ENCODE peak calls at places on chromosomes 11 and 22, in seven cellular contexts. C is K562, X is H1, J is colonic mucosa, B is MM.1S, O is fibroblast of lung, A is GM23248. M is an unnamed sample. For H3K4me1, the result is how much of the 10 kb centered on the place peaks cover.

GRCh38 chr11:131033151-131033651 is 116.9 kb upstream of the SNX19 start:
- DNase-seq in O (peak), B (no peak), J (no peak), C (peak), X (no peak), A (peak), M (peak)

GRCh38 chr11:112881461-112881860 is 79.8 kb upstream of the NCAM1 start:
- DNase-seq in X (peak), A (peak), C (peak), B (no peak), O (peak), J (peak), M (peak)

GRCh38 chr11:27392715-27393114 is 29.7 kb upstream of the CCDC34 start:
- DNase-seq in X (no peak), C (peak), J (no peak), B (no peak), A (peak), O (peak), M (no peak)

GRCh38 chr11:6637871-6638270 is 17.7 kb downstream of the DCHS1 start:
- DNase-seq in X (no peak), J (no peak), A (peak), C (no peak), B (no peak), O (peak), M (peak)

GRCh38 chr11:88297320-88298263 is 39.9 kb downstream of the CTSC start:
- DNase-seq in A (no peak), J (no peak), C (no peak), O (no peak), B (no peak), X (no peak), M (no peak)

GRCh38 chr11:126963603-126964353 is 36.8 kb downstream of the KIRREL3 start:
- DNase-seq in C (no peak), A (peak), B (no peak), X (no peak), J (peak), O (no peak), M (no peak)

GRCh38 chr11:120024046-120024445 is 113.9 kb downstream of the TRIM29 start:
- DNase-seq in O (no peak), B (no peak), A (no peak), X (no peak), J (no peak), C (no peak), M (no peak)

GRCh38 chr11:19252394-19253148 is 11.8 kb upstream of the E2F8 start:
- DNase-seq in O (no peak), J (no peak), C (no peak), B (no peak), A (no peak), X (no peak), M (no peak)

GRCh38 chr11:72764503-72764902 is 12.3 kb upstream of the ARAP1 start:
- DNase-seq in C (no peak), J (peak), X (peak), O (no peak), A (no peak), B (no peak), M (no peak)

GRCh38 chr22:50010676-50011446 is 1.7 kb downstream of the IL17REL start:
- DNase-seq in A (no peak), B (no peak), X (no peak), O (no peak), C (no peak), J (no peak), M (no peak)

GRCh38 chr11:120432056-120433018 is 79.2 kb upstream of the GRIK4 start:
- DNase-seq in X (no peak), C (peak), J (peak), B (no peak), A (peak), O (peak), M (no peak)

GRCh38 chr11:120590472-120590871 is 78.9 kb downstream of the GRIK4 start:
- DNase-seq in B (no peak), J (no peak), A (peak), X (no peak), C (peak), O (peak), M (no peak)

GRCh38 chr11:117997436-117998200 is 11.4 kb downstream of the IL10RA start:
- DNase-seq in B (no peak), J (no peak), O (no peak), C (no peak), X (no peak), A (no peak), M (no peak)

GRCh38 chr11:107385361-107385982 is 72.2 kb downstream of the CWF19L2 start:
- DNase-seq in X (no peak), O (no peak), J (no peak), B (no peak), A (peak), C (no peak), M (no peak)

GRCh38 chr22:28574159-28574788 is 105.4 kb downstream of the TTC28 start:
- DNase-seq in B (no peak), C (no peak), A (no peak), O (no peak), X (no peak), J (no peak), M (no peak)

GRCh38 chr11:58503361-58503856 is 4.5 kb downstream of the OR5B21 start:
- DNase-seq in C (no peak), O (no peak), J (no peak), B (peak), A (no peak), X (no peak), M (no peak)

GRCh38 chr11:85823816-85824215 is 12.9 kb upstream of the SYTL2 start:
- DNase-seq in X (no peak), B (peak), A (no peak), J (no peak), O (peak), C (no peak), M (no peak)

GRCh38 chr22:49619301-49619700 is 208.4 kb downstream of the BRD1 start:
- DNase-seq in O (no peak), B (no peak), A (no peak), X (no peak), J (no peak), C (no peak), M (no peak)

GRCh38 chr22:47095395-47096122 is 333.1 kb downstream of the TBC1D22A start:
- DNase-seq in O (peak), C (no peak), X (no peak), B (no peak), J (no peak), A (no peak), M (no peak)

GRCh38 chr22:47091921-47092700 is 329.7 kb downstream of the TBC1D22A start:
- DNase-seq in J (no peak), C (no peak), A (no peak), X (no peak), B (no peak), O (no peak), M (no peak)

GRCh38 chr22:47094861-47095330 is 332.4 kb downstream of the TBC1D22A start:
- DNase-seq in A (peak), J (no peak), O (peak), X (no peak), C (no peak), B (no peak), M (no peak)

GRCh38 chr22:47092896-47093311 is 330.5 kb downstream of the TBC1D22A start:
- DNase-seq in A (peak), J (no peak), B (no peak), O (peak), C (no peak), X (no peak), M (no peak)

GRCh38 chr22:47093720-47094119 is 331.3 kb downstream of the TBC1D22A start:
- DNase-seq in C (no peak), O (no peak), J (no peak), A (no peak), B (no peak), X (no peak), M (no peak)
- H3K9ac ChIP-seq in C (no peak), O (no peak), J (no peak), A (no peak), B (no peak), X (no peak), M (no peak)

DNA sequence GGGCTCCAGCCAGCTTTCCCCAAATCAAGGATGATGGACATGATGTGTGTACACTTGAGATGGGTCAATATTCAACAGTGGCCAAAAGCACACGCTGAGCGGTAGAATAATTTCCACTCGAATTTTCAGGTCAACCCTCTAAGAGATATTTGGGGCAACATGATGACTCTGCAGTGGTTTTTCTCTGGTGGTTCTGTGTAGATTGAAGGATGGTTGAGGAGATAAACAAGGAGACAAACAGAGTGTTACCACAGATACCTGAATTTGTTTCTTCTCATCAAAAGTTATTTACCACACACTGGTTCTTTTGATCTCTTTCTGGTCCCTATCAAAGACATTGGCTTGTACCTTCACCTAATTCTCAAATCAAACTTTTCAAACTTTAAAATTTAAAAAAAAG is 242.0 kb downstream of the ETS1 start:
- DNase-seq in X (no peak), C (no peak), A (no peak), O (no peak), B (no peak), J (no peak), M (no peak)
- H3K4me1 ChIP-seq in X (under half), C (under half), A (under half), O (under half), B (under half), J (under half), M (under half)

DNA sequence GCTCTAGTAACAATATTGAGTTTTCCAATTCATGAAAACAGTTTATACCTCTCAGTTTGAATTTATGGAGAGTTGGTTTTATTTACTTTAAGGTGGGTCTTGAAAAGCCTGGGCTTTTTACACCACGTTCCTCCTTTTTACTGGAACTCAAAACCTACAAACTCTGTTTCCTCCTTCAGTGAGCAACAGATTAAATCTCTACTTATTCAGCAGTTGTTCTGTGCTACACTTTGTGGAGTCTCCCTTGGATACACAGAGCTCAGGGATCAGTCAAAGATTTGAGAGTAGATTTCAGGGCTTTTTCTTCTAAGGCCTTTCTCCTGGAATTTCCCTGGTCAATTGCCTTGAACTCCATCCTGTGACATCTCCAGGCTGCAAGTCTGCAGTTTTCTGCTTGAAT is 3.5 kb downstream of the NXPE1 start:
- DNase-seq in O (no peak), B (no peak), A (no peak), X (no peak), C (no peak), J (no peak), M (no peak)
- H3K9ac ChIP-seq in O (no peak), B (no peak), A (no peak), X (no peak), C (no peak), J (peak), M (no peak)

GRCh38 chr22:32804823-32805585 is 3.5 kb downstream of the TIMP3 start:
- DNase-seq in C (no peak), B (no peak), X (no peak), O (peak), J (no peak), A (peak), M (no peak)
- H3K4me1 ChIP-seq in C (under half), B (under half), X (under half), O (under half), J (under half), A (half or more), M (under half)

DNA sequence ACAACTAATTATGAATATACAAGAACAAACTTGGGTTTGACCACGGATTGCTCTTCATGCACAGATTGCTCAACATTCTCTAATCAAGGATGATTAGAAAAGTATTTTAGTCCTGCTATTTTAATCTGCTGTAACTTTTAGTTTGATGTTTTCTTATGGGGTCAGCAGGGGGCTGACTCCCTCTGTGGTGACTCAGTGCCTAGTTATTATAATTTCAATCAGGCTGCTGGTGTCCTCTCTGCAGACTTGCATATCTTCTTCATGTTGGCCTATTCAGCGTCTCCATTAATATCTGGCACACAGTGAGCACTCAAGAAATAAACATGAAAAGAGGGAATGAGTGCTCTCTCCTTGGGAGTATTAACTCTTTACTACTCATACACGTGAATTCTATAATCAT is 223.8 kb upstream of the DDI1 start:
- DNase-seq in X (no peak), C (no peak), B (no peak), O (no peak), J (no peak), A (no peak), M (no peak)
- H3K9ac ChIP-seq in X (no peak), C (no peak), B (no peak), O (no peak), J (no peak), A (no peak), M (no peak)

GRCh38 chr11:843086-843704 is 543 bp downstream of the TSPAN4 start:
- DNase-seq in J (no peak), B (no peak), O (no peak), X (no peak), A (peak), C (no peak), M (no peak)
- H3K4me1 ChIP-seq in J (under half), B (under half), O (under half), X (under half), A (under half), C (half or more), M (under half)

DNA sequence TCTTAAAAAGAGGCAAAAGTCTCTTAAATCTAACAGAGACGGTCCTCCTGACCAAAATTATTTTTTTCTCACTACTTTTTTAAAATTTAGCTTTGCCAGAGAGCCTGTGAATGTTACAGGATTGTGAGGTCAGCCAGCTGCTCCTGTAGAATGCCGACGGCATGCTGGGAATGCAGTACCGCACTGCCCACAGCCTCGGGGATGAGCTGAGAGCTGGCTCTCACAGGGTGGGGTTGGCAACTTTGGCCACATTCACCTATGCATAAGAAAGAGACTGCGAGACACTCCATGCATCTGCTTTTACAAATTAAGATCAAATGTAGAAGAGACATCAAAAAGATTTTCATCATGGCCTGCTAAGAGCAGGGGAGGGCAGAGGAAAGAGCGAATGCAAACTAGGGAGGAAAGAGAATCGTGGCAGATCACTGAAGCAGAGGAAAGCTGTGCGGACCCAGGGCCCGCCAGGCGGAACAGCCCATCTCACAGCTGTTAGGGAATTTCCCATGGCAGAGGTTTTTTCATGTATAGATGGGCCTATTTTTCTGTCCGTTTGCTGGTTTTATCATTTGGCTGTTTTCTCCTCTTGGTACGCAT is 49.7 kb upstream of the SPATA19 start:
- DNase-seq in B (no peak), C (no peak), X (no peak), J (no peak), A (no peak), O (no peak), M (no peak)
- H3K9ac ChIP-seq in B (no peak), C (no peak), X (no peak), J (no peak), A (no peak), O (no peak), M (no peak)

DNA sequence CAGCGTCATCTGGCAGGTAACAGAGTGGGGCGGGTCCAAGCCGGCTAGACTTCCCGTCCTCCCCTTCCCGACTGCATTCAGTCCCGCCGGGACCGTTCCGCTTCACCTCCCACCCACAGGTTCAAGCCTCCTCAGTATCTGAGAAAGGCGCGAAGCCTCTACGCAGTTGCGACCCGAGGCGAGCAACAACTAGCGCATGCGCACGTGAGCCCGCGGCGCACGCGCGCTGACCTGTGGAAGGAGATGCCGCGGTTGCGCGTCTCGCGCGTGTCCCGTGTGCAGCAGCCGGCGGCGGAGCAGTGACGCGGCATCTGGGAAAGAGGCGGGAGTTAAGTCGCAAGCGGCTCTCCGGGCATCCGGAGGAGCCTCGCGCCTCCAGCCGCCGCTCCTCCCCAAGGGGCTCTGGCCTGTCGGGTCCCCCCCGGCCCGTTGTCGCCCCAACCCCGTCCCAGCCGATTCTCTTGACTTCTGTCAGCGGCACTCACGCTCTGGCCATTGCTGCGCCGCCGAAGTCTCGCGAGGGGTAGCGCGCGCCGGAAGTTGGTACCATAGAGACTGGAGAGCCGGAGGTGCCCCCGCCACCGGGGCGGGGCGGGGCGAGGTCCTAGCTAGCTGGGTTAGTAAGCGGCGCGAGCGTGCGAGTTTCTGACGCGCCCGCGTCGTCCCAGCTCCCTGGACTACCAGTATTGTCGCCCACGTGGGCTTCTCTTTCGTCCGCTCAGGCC is at the start of gene THAP7:
- DNase-seq in A (peak), X (peak), B (peak), O (peak), J (peak), C (peak), M (peak)
- H3K4me1 ChIP-seq in A (under half), X (under half), B (under half), O (under half), J (under half), C (half or more), M (under half)

GRCh38 chr22:24426436-24426835 is 963 bp upstream of the ADORA2A start:
- DNase-seq in J (no peak), C (no peak), X (no peak), B (no peak), A (no peak), O (no peak), M (no peak)
- H3K9ac ChIP-seq in J (no peak), C (no peak), X (no peak), B (no peak), A (no peak), O (no peak), M (no peak)

M was measured in kidney.